ENCODE peak calls at places on chromosomes 2 and 18, in four cellular contexts. K is stimulated activated CD8-positive, alpha-beta memory T cell treated with anti-CD3 and anti-CD28 coated beads, Interleukin-7, amount 100 ng/mL, for 1 hour; I is activated naive CD8-positive, alpha-beta T cell treated with anti-CD3 and anti-CD28 coated beads, Interleukin-2, amount 50 U/mL, for 24 hours; X is iPS DF 19.7. G is an unnamed sample.
A peak's percentile ranks its signal among the peaks of the same experiment; 100 is the strongest.

GRCh38 chr2:233862261-233862768 is 5.9 kb downstream of the MSL3B start:
- DNase-seq in K (no peak), I (no peak), X (no peak), G (no peak)

GRCh38 chr2:15965564-15966019 is 25.2 kb downstream of the MYCN start:
- DNase-seq in K (no peak), I (peak; percentile 76), X (no peak), G (no peak)

GRCh38 chr2:10414000-10414451 is 34.1 kb downstream of the ODC1 start:
- DNase-seq in K (no peak), I (no peak), X (no peak), G (peak; percentile 52)

GRCh38 chr2:39568561-39569006 is 97.1 kb upstream of the TMEM178A start:
- DNase-seq in K (no peak), I (no peak), X (no peak), G (no peak)

GRCh38 chr18:59669872-59670657 is 27.2 kb downstream of the CCBE1 start:
- DNase-seq in K (no peak), I (no peak), X (no peak), G (no peak)

GRCh38 chr18:8471373-8471772 is 137.9 kb upstream of the RAB12 start:
- DNase-seq in K (no peak), I (no peak), X (no peak), G (no peak)

GRCh38 chr2:65464604-65465003 is 32.2 kb upstream of the SPRED2 start:
- DNase-seq in K (no peak), I (no peak), X (no peak), G (no peak)

GRCh38 chr18:4016391-4017049 is 438.6 kb downstream of the DLGAP1 start:
- DNase-seq in K (no peak), I (no peak), X (no peak), G (no peak)

GRCh38 chr2:88195247-88195646 is 25.1 kb downstream of the THNSL2 start:
- DNase-seq in K (no peak), I (no peak), X (no peak), G (no peak)

GRCh38 chr2:30265441-30266015 is 34.2 kb downstream of the LBH start:
- DNase-seq in K (no peak), I (no peak), X (no peak), G (no peak)

GRCh38 chr2:76323381-76323780 is 612.7 kb upstream of the GCFC2 start:
- DNase-seq in K (no peak), I (no peak), X (no peak), G (no peak)

GRCh38 chr18:47151457-47151856 is 1.2 kb upstream of the HDHD2 start:
- DNase-seq in K (no peak), I (no peak), X (no peak), G (no peak)

GRCh38 chr2:128401680-128402079 is 83.0 kb upstream of the HS6ST1 start:
- DNase-seq in K (no peak), I (no peak), X (no peak), G (no peak)

GRCh38 chr2:203446071-203446481 is 89.0 kb downstream of the RAPH1 start:
- DNase-seq in K (no peak), I (no peak), X (no peak), G (no peak)

GRCh38 chr2:229586746-229587705 is 127.3 kb downstream of the DNER start:
- DNase-seq in K (no peak), I (peak; percentile 47), X (peak; percentile 54), G (peak; percentile 60)

GRCh38 chr2:54605836-54606235 is 117.6 kb upstream of the EML6 start:
- DNase-seq in K (no peak), I (no peak), X (no peak), G (no peak)

GRCh38 chr2:171309727-171310265 is 124.0 kb downstream of the METTL8 start:
- DNase-seq in K (no peak), I (no peak), X (no peak), G (no peak)

GRCh38 chr2:193783681-193784080 is 1588.9 kb upstream of the TMEFF2 start:
- DNase-seq in K (no peak), I (no peak), X (no peak), G (no peak)

GRCh38 chr2:172693037-172693436 is 42.6 kb upstream of the RAPGEF4 start:
- DNase-seq in K (no peak), I (peak; percentile 48), X (no peak), G (no peak)

GRCh38 chr2:170276056-170276455 is 98.1 kb downstream of the MYO3B start:
- DNase-seq in K (no peak), I (no peak), X (no peak), G (no peak)

GRCh38 chr2:233414777-233415570 is 60.7 kb downstream of the DGKD start:
- DNase-seq in K (no peak), I (peak; percentile 64), X (no peak), G (no peak)

GRCh38 chr2:151523825-151524224 is 114.1 kb downstream of the RIF1 start:
- DNase-seq in K (no peak), I (no peak), X (no peak), G (no peak)

GRCh38 chr2:204590063-204590462 is 44.8 kb downstream of the PARD3B start:
- DNase-seq in K (no peak), I (no peak), X (no peak), G (no peak)